ENCODE peak calls at places on chromosome 18, in four cellular contexts. X is IMR-90; A is CD8-positive, alpha-beta T cell; R is MM.1S. I is an unnamed sample.

GRCh38 chr18:525066-525797 is 24.7 kb upstream of the COLEC12 start:
- DNase-seq in X (peak; percentile 81), R (no peak), A (no peak), I (peak; percentile 96)

GRCh38 chr18:62452280-62452824 is 70.5 kb upstream of the ZCCHC2 start:
- DNase-seq in A (no peak), X (peak; percentile 19), R (no peak), I (peak; percentile 67)

GRCh38 chr18:59631583-59632181 is 65.5 kb downstream of the CCBE1 start:
- DNase-seq in R (no peak), A (no peak), X (peak; percentile 58), I (peak; percentile 60)

GRCh38 chr18:28789460-28789859 is 612.5 kb upstream of the CDH2 start:
- DNase-seq in R (no peak), A (no peak), X (no peak), I (peak; percentile 25)

GRCh38 chr18:64929026-64929425 is 780.1 kb upstream of the LINC00305 start:
- DNase-seq in R (no peak), X (no peak), A (no peak), I (peak; percentile 54)

GRCh38 chr18:42330296-42330695 is 375.3 kb downstream of the PIK3C3 start:
- DNase-seq in A (no peak), X (no peak), R (no peak), I (no peak)

GRCh38 chr18:6920099-6920955 is 190.8 kb downstream of the ARHGAP28 start:
- DNase-seq in X (peak; percentile 68), R (peak; percentile 36), A (no peak), I (peak; percentile 77)

GRCh38 chr18:63366270-63366990 is 576 bp downstream of the KDSR start:
- DNase-seq in R (peak; percentile 48), X (peak; percentile 69), A (no peak), I (peak; percentile 70)

GRCh38 chr18:46239549-46239948 is 135.4 kb downstream of the HAUS1 start:
- DNase-seq in R (no peak), A (no peak), X (no peak), I (no peak)

GRCh38 chr18:11850821-11851155 is 425 bp upstream of the CHMP1B start:
- DNase-seq in R (no peak), X (no peak), A (no peak), I (peak; percentile 88)

GRCh38 chr18:77321823-77322805 is 72.5 kb downstream of the GALR1 start:
- DNase-seq in A (no peak), R (no peak), X (no peak), I (no peak)

GRCh38 chr18:54279477-54280205 is 10.3 kb downstream of the POLI start:
- DNase-seq in A (no peak), R (no peak), X (no peak), I (no peak)

GRCh38 chr18:58004317-58004716 is 39.7 kb upstream of the NEDD4L start:
- DNase-seq in X (peak; percentile 81), A (no peak), R (no peak), I (peak; percentile 83)

GRCh38 chr18:34976899-34977786 is 64.1 kb upstream of the MAPRE2 start:
- DNase-seq in R (peak; percentile 84), X (peak; percentile 19), A (peak; percentile 55), I (peak; percentile 20)

GRCh38 chr18:56992777-56993176 is 154.1 kb upstream of the BOD1L2 start:
- DNase-seq in R (no peak), X (peak; percentile 35), A (no peak), I (peak; percentile 14)

GRCh38 chr18:28793911-28794310 is 617.0 kb upstream of the CDH2 start:
- DNase-seq in R (no peak), A (no peak), X (no peak), I (peak; percentile 11)

GRCh38 chr18:5237723-5238370 is 40.8 kb upstream of the AKAIN1 start:
- DNase-seq in R (peak; percentile 84), A (peak; percentile 78), X (peak; percentile 85), I (peak; percentile 85)

GRCh38 chr18:25621682-25622081 is 269.7 kb upstream of the ZNF521 start:
- DNase-seq in X (no peak), A (no peak), R (no peak), I (no peak)

GRCh38 chr18:63140997-63141776 is 178.4 kb downstream of the BCL2 start:
- DNase-seq in A (no peak), R (no peak), X (no peak), I (no peak)

DNA sequence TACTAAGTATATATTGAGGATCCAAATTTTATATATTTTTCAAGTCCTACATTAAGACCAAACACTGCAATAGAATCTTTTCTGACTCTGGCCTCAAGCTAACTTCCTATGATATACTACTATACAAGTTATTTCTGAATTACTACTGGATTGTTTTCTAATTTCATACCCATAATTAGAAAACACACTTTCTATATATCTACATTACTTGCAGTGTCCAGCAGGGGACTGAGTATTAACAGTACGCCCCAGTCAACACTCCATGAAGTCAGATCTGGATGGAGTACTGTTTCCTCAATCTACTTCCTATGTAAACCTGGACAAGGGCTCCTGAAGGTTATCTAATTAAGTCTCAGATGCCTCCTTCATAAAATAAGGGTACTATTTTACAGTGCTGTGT is 26.5 kb downstream of the RMP24 start:
- DNase-seq in A (no peak), R (no peak), X (no peak), I (peak; percentile 25)
- TF ChIP-seq CTCF in A (no peak), R (peak; percentile 24), X (peak; percentile 27), I (peak; percentile 44)

GRCh38 chr18:79680100-79680879 is 687 bp downstream of the CTDP1 start:
- DNase-seq in A (no peak), R (peak; percentile 27), X (peak; percentile 52), I (peak; percentile 62)

GRCh38 chr18:79679552-79680099 is at the start of gene CTDP1:
- DNase-seq in R (peak; percentile 94), A (peak; percentile 72), X (peak; percentile 91), I (peak; percentile 89)

GRCh38 chr18:79677221-79677620 is 2.4 kb upstream of the CTDP1 start:
- DNase-seq in R (no peak), A (no peak), X (no peak), I (no peak)

GRCh38 chr18:79678665-79679551 is 695 bp upstream of the CTDP1 start:
- DNase-seq in X (peak; percentile 99), R (peak; percentile 98), A (peak; percentile 99), I (peak; percentile 98)

DNA sequence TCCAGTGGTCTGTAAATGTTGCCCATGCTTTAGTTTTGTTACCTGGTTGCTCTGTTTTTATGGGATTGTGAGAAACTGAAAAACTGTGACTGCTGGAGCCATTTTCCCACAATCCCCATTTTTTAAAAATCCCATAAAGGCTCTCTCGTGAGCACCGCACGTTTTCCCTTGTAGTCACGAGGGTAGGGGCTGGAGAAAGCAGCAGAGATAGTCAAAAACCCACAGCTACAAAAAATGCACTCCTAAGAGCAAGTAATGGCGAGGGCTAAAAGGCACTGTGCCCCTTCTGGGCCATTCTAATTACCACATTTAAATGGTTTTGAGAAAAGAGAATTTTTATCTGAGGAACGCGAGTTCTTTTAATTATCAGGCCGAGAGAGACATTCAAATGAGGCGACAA is 1.8 kb upstream of the CTDP1 start:
- DNase-seq in A (no peak), R (no peak), X (no peak), I (no peak)
- H3K4me3 ChIP-seq in A (no peak overlapping the region), R (no peak overlapping the region), X (no peak overlapping the region), I (peak overlapping the region; percentile 82)

GRCh38 chr18:23689031-23689615 is at the start of gene LAMA3:
- DNase-seq in A (no peak), X (peak; percentile 11), R (peak; percentile 24), I (peak; percentile 30)
- TF ChIP-seq CTCF in A (no peak), X (no peak), R (peak; percentile 8), I (no peak)

DNA sequence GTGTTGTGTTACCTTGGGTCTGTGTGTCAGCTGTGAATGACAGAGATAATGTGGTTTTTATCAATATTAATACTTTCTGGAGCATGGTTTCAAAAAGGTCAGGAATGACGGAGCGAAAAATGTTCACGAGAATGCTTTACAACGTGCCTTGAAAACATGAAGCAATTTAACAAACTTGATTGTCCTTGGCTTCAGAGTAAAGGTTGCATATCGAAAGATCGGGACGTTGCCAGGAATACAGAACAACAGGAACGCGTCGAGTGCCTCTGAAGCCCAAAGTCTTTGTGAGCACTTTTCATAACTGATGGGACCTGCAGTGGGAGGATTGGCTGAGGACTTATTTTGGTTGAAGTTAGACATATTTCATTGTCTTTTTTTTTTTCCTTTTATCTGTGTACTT is 206.1 kb downstream of the ZNF407 start:
- DNase-seq in A (no peak), R (no peak), X (no peak), I (peak; percentile 58)
- H3K4me3 ChIP-seq in A (no peak overlapping the region), R (no peak overlapping the region), X (no peak overlapping the region), I (no peak overlapping the region)

GRCh38 chr18:51229328-51229727 is 31.8 kb upstream of the MEX3C start:
- DNase-seq in R (no peak), A (no peak), X (no peak), I (no peak)

GRCh38 chr18:51234117-51235010 is 36.9 kb upstream of the MEX3C start:
- DNase-seq in A (no peak), X (no peak), R (no peak), I (peak; percentile 30)

GRCh38 chr18:51236225-51236624 is 38.7 kb upstream of the MEX3C start:
- DNase-seq in R (no peak), X (peak; percentile 13), A (no peak), I (peak; percentile 41)

GRCh38 chr18:51235011-51235789 is 37.7 kb upstream of the MEX3C start:
- DNase-seq in R (no peak), A (no peak), X (no peak), I (peak; percentile 28)
- TF ChIP-seq CTCF in R (no peak), A (no peak), X (no peak), I (no peak)

GRCh38 chr18:37567061-37567993 is 1.7 kb upstream of the CELF4 start:
- DNase-seq in R (no peak), X (no peak), A (no peak), I (no peak)

GRCh38 chr18:37565138-37565984 is at the start of gene CELF4:
- DNase-seq in R (no peak), A (no peak), X (no peak), I (peak; percentile 2)

GRCh38 chr18:37564796-37565137 is 831 bp downstream of the CELF4 start:
- DNase-seq in A (no peak), R (no peak), X (peak; percentile 21), I (peak; percentile 31)

GRCh38 chr18:37566479-37567060 is 972 bp upstream of the CELF4 start:
- DNase-seq in R (no peak), X (no peak), A (no peak), I (no peak)

GRCh38 chr18:37565985-37566478 is 434 bp upstream of the CELF4 start:
- DNase-seq in A (no peak), R (no peak), X (peak; percentile 5), I (peak; percentile 8)
- H3K4me3 ChIP-seq in A (no peak overlapping the region), R (no peak overlapping the region), X (no peak overlapping the region), I (no peak overlapping the region)

DNA sequence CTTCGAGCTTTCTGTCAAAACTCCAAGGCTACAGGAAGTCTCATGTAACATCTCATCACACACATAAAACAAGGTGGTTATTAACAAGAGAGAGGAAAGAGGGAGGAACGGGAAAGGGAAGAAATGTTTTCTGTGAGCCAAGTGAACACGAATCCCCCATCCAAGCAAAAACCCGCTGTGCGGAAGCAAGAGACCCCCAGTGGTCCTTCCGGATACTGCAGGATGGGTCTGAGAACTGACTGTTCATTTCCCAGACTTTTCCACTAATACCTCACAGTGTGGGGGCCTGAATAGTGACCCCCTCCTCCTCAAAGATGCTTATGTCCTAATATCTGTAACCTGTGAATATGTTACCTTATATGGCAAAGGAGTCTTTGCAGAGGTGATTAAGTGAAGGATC is 19.0 kb upstream of the DIPK1C start:
- DNase-seq in X (peak; percentile 8), A (no peak), R (no peak), I (peak; percentile 27)
- TF ChIP-seq CTCF in X (peak; percentile 50), A (no peak), R (peak; percentile 26), I (peak; percentile 81)

GRCh38 chr18:48943333-48943732 is 7.4 kb downstream of the SMAD7 start:
- DNase-seq in X (no peak), A (no peak), R (no peak), I (no peak)
- H3K4me3 ChIP-seq in X (no peak overlapping the region), A (no peak overlapping the region), R (peak overlapping the region; percentile 97), I (no peak overlapping the region)

I was measured in fibroblast of mammary gland.